ENCODE peak calls at places on chromosomes 11 and 22, in eight cellular contexts. One of them, this sample, is unnamed.
A peak's percentile ranks its signal among the peaks of the same experiment; 100 is the strongest.

GRCh38 chr11:126084608-126084912 is 21.9 kb upstream of the CDON start:
- DNase-seq in hepatocyte: no peak
- DNase-seq in neural progenitor cell: no peak
- DNase-seq in glutamatergic neuron: no peak
- DNase-seq in foreskin fibroblast: no peak
- DNase-seq in fibroblast of the aortic adventitia: no peak
- DNase-seq in GM10248: no peak
- DNase-seq in fibroblast of lung: no peak
- DNase-seq in this sample: no peak

GRCh38 chr22:32389685-32390084 is 22.4 kb downstream of the RTCB start:
- DNase-seq in hepatocyte: peak; percentile 42
- DNase-seq in neural progenitor cell: peak; percentile 54
- DNase-seq in fibroblast of lung: no peak
- DNase-seq in GM10248: no peak
- DNase-seq in fibroblast of the aortic adventitia: peak; percentile 20
- DNase-seq in glutamatergic neuron: peak; percentile 54
- DNase-seq in foreskin fibroblast: peak; percentile 50
- DNase-seq in this sample: no peak

GRCh38 chr11:2787816-2788750 is 88.3 kb upstream of the KCNQ1OT1 start:
- DNase-seq in foreskin fibroblast: no peak
- DNase-seq in fibroblast of the aortic adventitia: no peak
- DNase-seq in GM10248: no peak
- DNase-seq in fibroblast of lung: no peak
- DNase-seq in neural progenitor cell: peak; percentile 53
- DNase-seq in glutamatergic neuron: peak; percentile 13
- DNase-seq in hepatocyte: peak; percentile 65
- DNase-seq in this sample: no peak

GRCh38 chr11:96356837-96357236 is 13.8 kb upstream of the MAML2 start:
- DNase-seq in fibroblast of the aortic adventitia: no peak
- DNase-seq in foreskin fibroblast: no peak
- DNase-seq in glutamatergic neuron: no peak
- DNase-seq in GM10248: no peak
- DNase-seq in fibroblast of lung: no peak
- DNase-seq in hepatocyte: no peak
- DNase-seq in neural progenitor cell: no peak
- DNase-seq in this sample: no peak

GRCh38 chr11:73507086-73507485 is 90.8 kb downstream of the FAM168A start:
- DNase-seq in foreskin fibroblast: peak; percentile 67
- DNase-seq in fibroblast of lung: peak; percentile 49
- DNase-seq in fibroblast of the aortic adventitia: peak; percentile 39
- DNase-seq in glutamatergic neuron: no peak
- DNase-seq in hepatocyte: no peak
- DNase-seq in neural progenitor cell: no peak
- DNase-seq in GM10248: no peak
- DNase-seq in this sample: no peak

GRCh38 chr11:14213006-14213405 is 146.0 kb downstream of the RRAS2 start:
- DNase-seq in glutamatergic neuron: no peak
- DNase-seq in hepatocyte: no peak
- DNase-seq in fibroblast of lung: no peak
- DNase-seq in fibroblast of the aortic adventitia: no peak
- DNase-seq in neural progenitor cell: no peak
- DNase-seq in GM10248: no peak
- DNase-seq in foreskin fibroblast: no peak
- DNase-seq in this sample: no peak

GRCh38 chr22:49735411-49736311 is 92.0 kb downstream of the BRD1 start:
- DNase-seq in fibroblast of lung: peak; percentile 4
- DNase-seq in glutamatergic neuron: no peak
- DNase-seq in GM10248: no peak
- DNase-seq in hepatocyte: peak; percentile 51
- DNase-seq in fibroblast of the aortic adventitia: no peak
- DNase-seq in neural progenitor cell: peak; percentile 88
- DNase-seq in foreskin fibroblast: peak; percentile 17
- DNase-seq in this sample: no peak

GRCh38 chr22:39502789-39503464 is 837 bp downstream of the MIEF1 start:
- DNase-seq in neural progenitor cell: no peak
- DNase-seq in foreskin fibroblast: peak; percentile 81
- DNase-seq in fibroblast of lung: no peak
- DNase-seq in hepatocyte: peak; percentile 49
- DNase-seq in fibroblast of the aortic adventitia: no peak
- DNase-seq in GM10248: no peak
- DNase-seq in glutamatergic neuron: no peak
- DNase-seq in this sample: no peak

GRCh38 chr22:50191041-50191740 is 5.5 kb downstream of the TRABD start:
- DNase-seq in hepatocyte: no peak
- DNase-seq in fibroblast of lung: no peak
- DNase-seq in fibroblast of the aortic adventitia: no peak
- DNase-seq in neural progenitor cell: no peak
- DNase-seq in glutamatergic neuron: no peak
- DNase-seq in foreskin fibroblast: no peak
- DNase-seq in GM10248: peak; percentile 77
- DNase-seq in this sample: no peak

GRCh38 chr22:25153961-25154685 is 45.5 kb upstream of the CRYBB3 start:
- DNase-seq in fibroblast of lung: peak; percentile 57
- DNase-seq in fibroblast of the aortic adventitia: peak; percentile 91
- DNase-seq in hepatocyte: peak; percentile 60
- DNase-seq in foreskin fibroblast: peak; percentile 34
- DNase-seq in glutamatergic neuron: no peak
- DNase-seq in GM10248: no peak
- DNase-seq in neural progenitor cell: peak; percentile 51
- DNase-seq in this sample: no peak

GRCh38 chr22:41487037-41487963 is 18.4 kb downstream of the ACO2 start:
- DNase-seq in fibroblast of the aortic adventitia: peak; percentile 50
- DNase-seq in hepatocyte: peak; percentile 37
- DNase-seq in GM10248: no peak
- DNase-seq in glutamatergic neuron: no peak
- DNase-seq in neural progenitor cell: no peak
- DNase-seq in fibroblast of lung: peak; percentile 14
- DNase-seq in foreskin fibroblast: no peak
- DNase-seq in this sample: no peak

GRCh38 chr11:48020092-48020755 is 39.9 kb downstream of the PTPRJ start:
- DNase-seq in foreskin fibroblast: no peak
- DNase-seq in glutamatergic neuron: no peak
- DNase-seq in neural progenitor cell: no peak
- DNase-seq in fibroblast of the aortic adventitia: no peak
- DNase-seq in fibroblast of lung: no peak
- DNase-seq in hepatocyte: no peak
- DNase-seq in GM10248: no peak
- DNase-seq in this sample: no peak

GRCh38 chr11:122778148-122778547 is 60.2 kb upstream of the CRTAM start:
- DNase-seq in fibroblast of the aortic adventitia: no peak
- DNase-seq in glutamatergic neuron: no peak
- DNase-seq in foreskin fibroblast: no peak
- DNase-seq in hepatocyte: no peak
- DNase-seq in neural progenitor cell: no peak
- DNase-seq in GM10248: no peak
- DNase-seq in fibroblast of lung: peak; percentile 53
- DNase-seq in this sample: no peak

GRCh38 chr11:117562111-117562510 is 234.5 kb downstream of the CEP164 start:
- DNase-seq in fibroblast of the aortic adventitia: no peak
- DNase-seq in hepatocyte: no peak
- DNase-seq in GM10248: no peak
- DNase-seq in fibroblast of lung: no peak
- DNase-seq in foreskin fibroblast: no peak
- DNase-seq in neural progenitor cell: no peak
- DNase-seq in glutamatergic neuron: no peak
- DNase-seq in this sample: no peak

GRCh38 chr11:36142439-36142838 is 146.8 kb downstream of the COMMD9 start:
- DNase-seq in GM10248: no peak
- DNase-seq in foreskin fibroblast: no peak
- DNase-seq in hepatocyte: no peak
- DNase-seq in fibroblast of lung: no peak
- DNase-seq in glutamatergic neuron: peak; percentile 34
- DNase-seq in fibroblast of the aortic adventitia: no peak
- DNase-seq in neural progenitor cell: no peak
- DNase-seq in this sample: no peak

GRCh38 chr11:78000193-78000592 is 5.7 kb upstream of the INTS4 start:
- DNase-seq in hepatocyte: peak; percentile 78
- DNase-seq in glutamatergic neuron: no peak
- DNase-seq in neural progenitor cell: peak; percentile 66
- DNase-seq in GM10248: peak; percentile 64
- DNase-seq in fibroblast of lung: peak; percentile 70
- DNase-seq in fibroblast of the aortic adventitia: peak; percentile 85
- DNase-seq in foreskin fibroblast: peak; percentile 82
- DNase-seq in this sample: peak; percentile 52

GRCh38 chr11:16347928-16348685 is 8.2 kb downstream of the SOX6 start:
- DNase-seq in hepatocyte: no peak
- DNase-seq in GM10248: no peak
- DNase-seq in fibroblast of the aortic adventitia: no peak
- DNase-seq in neural progenitor cell: no peak
- DNase-seq in foreskin fibroblast: peak; percentile 50
- DNase-seq in glutamatergic neuron: no peak
- DNase-seq in fibroblast of lung: peak; percentile 3
- DNase-seq in this sample: no peak

GRCh38 chr11:105181100-105181499 is 41.5 kb upstream of the CARD18 start:
- DNase-seq in neural progenitor cell: no peak
- DNase-seq in glutamatergic neuron: no peak
- DNase-seq in hepatocyte: peak; percentile 32
- DNase-seq in fibroblast of the aortic adventitia: peak; percentile 83
- DNase-seq in foreskin fibroblast: peak; percentile 63
- DNase-seq in fibroblast of lung: peak; percentile 78
- DNase-seq in GM10248: no peak
- DNase-seq in this sample: no peak

GRCh38 chr22:44538071-44538470 is 40.0 kb upstream of the RTL6 start:
- DNase-seq in fibroblast of the aortic adventitia: peak; percentile 41
- DNase-seq in hepatocyte: peak; percentile 64
- DNase-seq in glutamatergic neuron: no peak
- DNase-seq in fibroblast of lung: peak; percentile 51
- DNase-seq in GM10248: no peak
- DNase-seq in foreskin fibroblast: peak; percentile 65
- DNase-seq in neural progenitor cell: no peak
- DNase-seq in this sample: no peak

GRCh38 chr22:33812578-33812977 is 107.7 kb downstream of the LARGE1 start:
- DNase-seq in hepatocyte: no peak
- DNase-seq in fibroblast of the aortic adventitia: no peak
- DNase-seq in GM10248: no peak
- DNase-seq in glutamatergic neuron: peak; percentile 46
- DNase-seq in foreskin fibroblast: no peak
- DNase-seq in fibroblast of lung: no peak
- DNase-seq in neural progenitor cell: no peak
- DNase-seq in this sample: no peak

GRCh38 chr11:60964801-60965200 is 6.7 kb upstream of the CD6 start:
- DNase-seq in neural progenitor cell: no peak
- DNase-seq in GM10248: no peak
- DNase-seq in foreskin fibroblast: no peak
- DNase-seq in fibroblast of lung: no peak
- DNase-seq in glutamatergic neuron: no peak
- DNase-seq in hepatocyte: no peak
- DNase-seq in fibroblast of the aortic adventitia: no peak
- DNase-seq in this sample: no peak

GRCh38 chr11:106463154-106463553 is 385.7 kb downstream of the AASDHPPT start:
- DNase-seq in fibroblast of lung: no peak
- DNase-seq in fibroblast of the aortic adventitia: no peak
- DNase-seq in glutamatergic neuron: no peak
- DNase-seq in foreskin fibroblast: no peak
- DNase-seq in neural progenitor cell: peak; percentile 33
- DNase-seq in GM10248: no peak
- DNase-seq in hepatocyte: no peak
- DNase-seq in this sample: no peak

DNA sequence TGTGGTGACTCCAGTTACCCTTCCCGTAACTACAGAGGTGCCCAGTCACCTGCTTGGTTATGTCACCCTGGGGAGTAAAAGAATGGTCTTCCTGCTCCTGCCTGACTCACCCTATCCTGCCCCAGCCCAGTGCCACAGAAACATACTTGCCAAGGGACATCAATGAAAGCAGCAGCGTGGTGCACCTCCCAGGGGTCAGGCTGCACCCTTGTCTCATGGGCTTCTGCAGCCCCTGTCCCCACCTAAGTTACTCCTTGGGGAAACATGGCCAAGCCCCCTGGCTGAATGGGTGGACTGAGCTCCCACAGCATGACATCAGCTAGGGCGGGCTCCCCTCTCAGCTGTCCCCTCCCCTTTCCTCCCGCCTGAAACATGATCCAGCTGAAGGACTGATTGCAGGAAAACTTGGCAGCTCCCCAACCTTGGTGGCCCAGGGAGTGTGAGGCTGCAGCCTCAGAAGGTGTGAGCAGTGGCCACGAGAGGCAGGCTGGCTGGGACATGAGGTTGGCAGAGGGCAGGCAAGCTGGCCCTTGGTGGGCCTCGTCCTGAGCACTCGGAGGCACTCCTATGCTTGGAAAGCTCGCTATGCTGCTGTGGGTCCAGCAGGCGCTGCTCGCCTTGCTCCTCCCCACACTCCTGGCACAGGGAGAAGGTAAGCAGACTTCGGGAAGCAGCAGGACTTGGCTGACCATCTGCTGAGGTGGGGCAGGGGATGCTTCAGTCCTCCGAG is at the start of gene HTR3A:
- DNase-seq in neural progenitor cell: peak; percentile 78
- DNase-seq in fibroblast of the aortic adventitia: peak; percentile 2
- DNase-seq in hepatocyte: peak; percentile 78
- DNase-seq in glutamatergic neuron: peak; percentile 58
- DNase-seq in foreskin fibroblast: peak; percentile 37
- DNase-seq in GM10248: no peak
- DNase-seq in fibroblast of lung: no peak
- DNase-seq in this sample: no peak
- TF ChIP-seq CTCF in neural progenitor cell: no peak
- TF ChIP-seq CTCF in fibroblast of the aortic adventitia: no peak
- TF ChIP-seq CTCF in hepatocyte: no peak
- TF ChIP-seq CTCF in glutamatergic neuron: no peak
- TF ChIP-seq CTCF in foreskin fibroblast: no peak
- TF ChIP-seq CTCF in GM10248: no peak
- TF ChIP-seq CTCF in fibroblast of lung: no peak
- TF ChIP-seq CTCF in this sample: no peak

GRCh38 chr11:17443926-17444690 is 32.5 kb downstream of the ABCC8 start:
- DNase-seq in hepatocyte: no peak
- DNase-seq in neural progenitor cell: peak; percentile 33
- DNase-seq in GM10248: no peak
- DNase-seq in fibroblast of the aortic adventitia: no peak
- DNase-seq in foreskin fibroblast: no peak
- DNase-seq in fibroblast of lung: no peak
- DNase-seq in glutamatergic neuron: no peak
- DNase-seq in this sample: no peak
- TF ChIP-seq CTCF in hepatocyte: no peak
- TF ChIP-seq CTCF in neural progenitor cell: no peak
- TF ChIP-seq CTCF in GM10248: no peak
- TF ChIP-seq CTCF in fibroblast of the aortic adventitia: no peak
- TF ChIP-seq CTCF in foreskin fibroblast: no peak
- TF ChIP-seq CTCF in fibroblast of lung: no peak
- TF ChIP-seq CTCF in glutamatergic neuron: no peak
- TF ChIP-seq CTCF in this sample: no peak

GRCh38 chr11:128469220-128469619 is 118.1 kb downstream of the ETS1 start:
- DNase-seq in neural progenitor cell: no peak
- DNase-seq in foreskin fibroblast: no peak
- DNase-seq in glutamatergic neuron: no peak
- DNase-seq in hepatocyte: no peak
- DNase-seq in fibroblast of the aortic adventitia: no peak
- DNase-seq in fibroblast of lung: no peak
- DNase-seq in GM10248: peak; percentile 65
- DNase-seq in this sample: no peak
- TF ChIP-seq CTCF in neural progenitor cell: no peak
- TF ChIP-seq CTCF in foreskin fibroblast: no peak
- TF ChIP-seq CTCF in glutamatergic neuron: no peak
- TF ChIP-seq CTCF in hepatocyte: no peak
- TF ChIP-seq CTCF in fibroblast of the aortic adventitia: no peak
- TF ChIP-seq CTCF in fibroblast of lung: no peak
- TF ChIP-seq CTCF in GM10248: peak; percentile 8
- TF ChIP-seq CTCF in this sample: no peak

DNA sequence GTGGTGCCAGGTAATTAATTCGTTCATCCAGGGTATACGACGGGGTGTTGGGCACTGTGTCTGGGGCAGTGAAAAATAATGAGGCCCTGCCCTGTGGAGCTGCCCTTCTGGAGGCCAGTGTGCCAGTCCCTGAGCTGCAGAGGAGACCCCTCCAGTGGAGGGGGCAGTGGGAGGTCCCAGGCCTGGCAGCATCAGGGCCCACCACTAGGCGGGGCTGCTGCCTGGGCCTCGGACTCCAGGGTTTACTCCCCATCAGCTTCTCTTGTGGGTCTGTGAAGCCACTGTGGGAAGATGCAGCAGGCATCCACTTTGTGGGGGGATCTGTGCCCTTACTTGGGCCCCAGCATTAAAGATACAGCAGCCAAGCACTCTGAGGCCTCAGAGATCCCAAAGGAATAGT is 17.4 kb upstream of the TMPRSS6 start:
- DNase-seq in foreskin fibroblast: no peak
- DNase-seq in neural progenitor cell: peak; percentile 58
- DNase-seq in glutamatergic neuron: no peak
- DNase-seq in fibroblast of lung: no peak
- DNase-seq in hepatocyte: no peak
- DNase-seq in GM10248: no peak
- DNase-seq in fibroblast of the aortic adventitia: no peak
- DNase-seq in this sample: no peak
- TF ChIP-seq CTCF in foreskin fibroblast: peak; percentile 21
- TF ChIP-seq CTCF in neural progenitor cell: peak; percentile 68
- TF ChIP-seq CTCF in glutamatergic neuron: peak; percentile 28
- TF ChIP-seq CTCF in fibroblast of lung: no peak
- TF ChIP-seq CTCF in hepatocyte: peak; percentile 23
- TF ChIP-seq CTCF in GM10248: peak; percentile 35
- TF ChIP-seq CTCF in fibroblast of the aortic adventitia: peak; percentile 32
- TF ChIP-seq CTCF in this sample: peak; percentile 10